ENCODE peak calls at places on chromosome 12, in five cellular contexts. H, N, M, F and G are unnamed samples.

GRCh38 chr12:8637244-8637643 is 24.6 kb upstream of the AICDA start:
- DNase-seq in F (no peak), M (no peak), H (no peak), N (no peak), G (no peak)

GRCh38 chr12:51441583-51441982 is 17.0 kb downstream of the SLC4A8 start:
- DNase-seq in H (no peak), M (no peak), F (no peak), N (no peak), G (no peak)

GRCh38 chr12:120061815-120062214 is 54.7 kb downstream of the RAB35 start:
- DNase-seq in M (peak; percentile 57), H (no peak), N (no peak), F (no peak), G (no peak)

GRCh38 chr12:118359541-118359915 is 13.2 kb downstream of the TAOK3 start:
- DNase-seq in N (no peak), H (no peak), F (no peak), M (no peak), G (no peak)

GRCh38 chr12:6312529-6313325 is 2.2 kb downstream of the PLEKHG6 start:
- DNase-seq in N (peak; percentile 51), F (peak; percentile 84), H (no peak), M (no peak), G (no peak)

GRCh38 chr12:49537231-49537708 is 1.6 kb upstream of the KCNH3 start:
- DNase-seq in F (peak; percentile 22), H (no peak), M (no peak), N (no peak), G (no peak)

GRCh38 chr12:3304436-3305135 is 186.4 kb upstream of the PRMT8 start:
- DNase-seq in N (no peak), M (no peak), F (peak; percentile 46), H (no peak), G (no peak)

GRCh38 chr12:91219919-91220318 is 37.3 kb upstream of the DCN start:
- DNase-seq in H (no peak), F (no peak), M (no peak), N (no peak), G (no peak)

GRCh38 chr12:100225491-100225890 is 24.9 kb downstream of the ACTR6 start:
- DNase-seq in H (no peak), N (no peak), M (no peak), F (no peak), G (no peak)

GRCh38 chr12:79055926-79056674 is 191.5 kb downstream of the SYT1 start:
- DNase-seq in F (no peak), M (no peak), N (no peak), H (no peak), G (no peak)

GRCh38 chr12:49871263-49871561 is 28.3 kb upstream of the BCDIN3D start:
- DNase-seq in M (no peak), N (no peak), F (no peak), H (peak; percentile 58), G (peak; percentile 15)

GRCh38 chr12:112178796-112179195 is 53.4 kb downstream of the TRAFD1 start:
- DNase-seq in N (no peak), F (no peak), M (no peak), H (no peak), G (no peak)

GRCh38 chr12:22115711-22116110 is 69.7 kb downstream of the CMAS start:
- DNase-seq in N (no peak), F (no peak), H (no peak), M (no peak), G (no peak)

GRCh38 chr12:46407360-46407759 is 34.8 kb upstream of the SLC38A2 start:
- DNase-seq in H (no peak), N (no peak), M (no peak), F (no peak), G (no peak)

GRCh38 chr12:562634-563033 is 100.6 kb downstream of the NINJ2 start:
- DNase-seq in H (peak; percentile 78), N (no peak), F (no peak), M (no peak), G (no peak)

GRCh38 chr12:52454411-52455201 is 2.7 kb upstream of the KRT6B start:
- DNase-seq in N (no peak), F (no peak), H (no peak), M (no peak), G (no peak)

GRCh38 chr12:79934309-79935020 is 432 bp downstream of the PPP1R12A start:
- DNase-seq in N (no peak), H (peak; percentile 94), M (no peak), F (peak; percentile 39), G (peak; percentile 51)

GRCh38 chr12:70178038-70178437 is 65.2 kb upstream of the CNOT2 start:
- DNase-seq in F (no peak), H (no peak), M (no peak), N (no peak), G (no peak)

GRCh38 chr12:106599302-106599701 is 16.5 kb downstream of the RFX4 start:
- DNase-seq in H (no peak), N (no peak), M (no peak), F (no peak), G (no peak)

GRCh38 chr12:91889059-91889458 is 256.6 kb downstream of the BTG1 start:
- DNase-seq in M (no peak), N (no peak), F (no peak), H (no peak), G (no peak)

GRCh38 chr12:32039341-32039740 is 67.3 kb upstream of the BICD1 start:
- DNase-seq in M (no peak), N (no peak), F (no peak), H (no peak), G (peak; percentile 86)

GRCh38 chr12:61563640-61564039 is 696.6 kb upstream of the USP15 start:
- DNase-seq in N (no peak), M (no peak), F (no peak), H (no peak), G (no peak)

GRCh38 chr12:6016756-6017155 is 71.7 kb upstream of the ANO2 start:
- DNase-seq in F (no peak), N (no peak), H (no peak), M (no peak), G (no peak)

GRCh38 chr12:6818246-6819006 is 3.2 kb upstream of the GPR162 start:
- DNase-seq in F (no peak), N (no peak), M (no peak), H (no peak), G (no peak)

GRCh38 chr12:57845478-57846284 is 848 bp downstream of the CTDSP2 start:
- DNase-seq in H (peak; percentile 94), F (peak; percentile 82), M (peak; percentile 95), N (peak; percentile 90), G (peak; percentile 71)

GRCh38 chr12:3704512-3705348 is 48.2 kb downstream of the CRACR2A start:
- DNase-seq in H (no peak), F (no peak), N (no peak), M (no peak), G (no peak)

GRCh38 chr12:101941306-101942000 is 64.1 kb downstream of the DRAM1 start:
- DNase-seq in N (no peak), H (no peak), M (no peak), F (no peak), G (no peak)

GRCh38 chr12:47207005-47207717 is 127.4 kb upstream of the AMIGO2 start:
- DNase-seq in N (no peak), H (peak; percentile 91), F (no peak), M (no peak), G (no peak)

GRCh38 chr12:96193725-96194571 is at the start of gene ELK3:
- DNase-seq in M (peak; percentile 69), N (peak; percentile 63), H (peak; percentile 93), F (peak; percentile 73), G (peak; percentile 63)

GRCh38 chr12:96196781-96197180 is 2.6 kb downstream of the ELK3 start:
- DNase-seq in M (peak; percentile 27), F (no peak), H (no peak), N (no peak), G (no peak)

GRCh38 chr12:96195845-96196451 is 1.8 kb downstream of the ELK3 start:
- DNase-seq in M (peak; percentile 42), N (no peak), H (peak; percentile 83), F (no peak), G (peak; percentile 27)

GRCh38 chr12:96194572-96194889 is 356 bp downstream of the ELK3 start:
- DNase-seq in F (no peak), H (no peak), M (no peak), N (no peak), G (no peak)

DNA sequence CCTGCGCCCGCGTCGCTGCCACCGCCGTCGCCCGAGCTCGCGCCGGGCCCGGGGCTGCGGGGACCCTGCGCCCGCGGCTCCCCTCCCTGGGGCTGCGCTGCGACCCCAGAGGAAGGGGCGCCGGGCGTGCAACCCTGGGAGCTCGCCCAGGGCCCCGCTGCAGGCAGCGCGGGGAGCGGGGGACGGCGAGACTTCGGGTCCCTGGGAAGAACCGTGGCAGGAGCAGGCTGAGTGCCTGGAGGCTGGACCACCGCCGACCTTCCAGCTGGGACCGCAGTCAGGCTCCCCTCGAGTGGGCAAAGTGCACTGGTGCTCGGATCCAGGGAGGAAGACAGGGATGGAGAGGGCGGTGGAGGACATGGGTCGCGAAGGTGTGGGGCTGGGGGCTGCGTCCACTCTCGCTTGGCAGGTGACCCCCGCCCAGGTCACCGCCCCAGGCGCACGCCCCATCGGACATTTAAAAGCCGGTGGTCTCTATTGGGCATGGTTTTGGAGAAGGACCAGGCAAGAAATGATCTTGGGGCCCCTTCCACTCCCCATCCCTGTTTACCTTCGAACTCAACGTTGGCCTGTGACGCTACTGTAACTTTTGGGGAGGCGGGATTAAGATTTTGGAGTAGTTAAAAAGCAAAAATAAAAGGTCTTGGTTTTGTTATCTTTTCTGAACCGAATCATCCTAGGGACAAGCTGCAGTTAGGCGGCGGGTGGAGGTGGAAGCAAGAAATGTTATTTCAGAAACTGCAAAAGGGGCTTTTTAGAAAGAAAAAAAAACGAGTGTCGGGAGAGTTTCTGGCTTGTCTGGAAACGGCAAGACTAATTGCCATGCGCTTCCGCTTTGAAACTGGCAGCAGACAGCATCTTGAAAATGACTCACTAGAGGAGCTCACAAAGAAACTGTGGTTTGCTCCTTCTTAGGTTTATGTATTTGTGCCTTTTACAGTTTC is 998 bp downstream of the ELK3 start:
- DNase-seq in H (peak; percentile 85), N (peak; percentile 38), F (peak; percentile 54), M (peak; percentile 50), G (peak; percentile 70)
- TF ChIP-seq POLR2A in H (no peak), N (no peak), F (no peak), M (no peak), G (no peak)

GRCh38 chr12:76542908-76543307 is 16.7 kb downstream of the OSBPL8 start:
- DNase-seq in M (no peak), N (no peak), H (no peak), F (no peak), G (no peak)
- H3K4me1 ChIP-seq in M (peaks cover 1% of the 10 kb centered on the region), N (peaks cover 21% of the 10 kb centered on the region), H (peaks cover 4% of the 10 kb centered on the region), F (peaks cover 26% of the 10 kb centered on the region), G (peaks cover 6% of the 10 kb centered on the region)

GRCh38 chr12:121135320-121135719 is 2.6 kb downstream of the P2RX7 start:
- DNase-seq in H (no peak), N (no peak), M (no peak), F (no peak), G (no peak)
- H3K4me3 ChIP-seq in H (no peak overlapping the region), N (no peak overlapping the region), M (no peak overlapping the region), F (no peak overlapping the region), G (no peak overlapping the region)

GRCh38 chr12:1595026-1595561 is 713 bp upstream of the FBXL14 start:
- DNase-seq in N (no peak), H (no peak), M (no peak), F (no peak), G (no peak)

GRCh38 chr12:1594045-1594294 is 411 bp downstream of the FBXL14 start:
- DNase-seq in M (peak; percentile 80), N (peak; percentile 71), F (peak; percentile 73), H (peak; percentile 96), G (no peak)

GRCh38 chr12:1593232-1594044 is 943 bp downstream of the FBXL14 start:
- DNase-seq in M (peak; percentile 75), F (peak; percentile 68), N (peak; percentile 67), H (peak; percentile 94), G (peak; percentile 44)

GRCh38 chr12:1595690-1596347 is 1.4 kb upstream of the FBXL14 start:
- DNase-seq in M (no peak), N (no peak), H (no peak), F (no peak), G (no peak)

GRCh38 chr12:1594295-1595025 is at the start of gene FBXL14:
- DNase-seq in F (peak; percentile 90), H (peak; percentile 97), M (peak; percentile 93), N (peak; percentile 92), G (peak; percentile 89)
- TF ChIP-seq POLR2A in F (no peak), H (no peak), M (peak; percentile 68), N (no peak), G (peak; percentile 61)